ENCODE peak calls at places on chromosomes 12 and 14, in five cellular contexts. One of them, this sample, is unnamed.

GRCh38 chr12:95653761-95654546 is 102.7 kb upstream of the USP44 start:
- DNase-seq in GM12878: no peak
- DNase-seq in HepG2: peak
- DNase-seq in K562: no peak
- DNase-seq in SK-N-SH: no peak
- DNase-seq in this sample: peak

GRCh38 chr14:23492618-23493272 is 23.2 kb downstream of the NGDN start:
- DNase-seq in GM12878: no peak
- DNase-seq in HepG2: peak
- DNase-seq in K562: no peak
- DNase-seq in SK-N-SH: no peak
- DNase-seq in this sample: peak

GRCh38 chr14:23663127-23663526 is 27.0 kb downstream of the DHRS2 start:
- DNase-seq in GM12878: no peak
- DNase-seq in HepG2: no peak
- DNase-seq in K562: no peak
- DNase-seq in SK-N-SH: no peak
- DNase-seq in this sample: no peak

GRCh38 chr14:102280376-102280962 is 24.5 kb downstream of the MOK start:
- DNase-seq in GM12878: no peak
- DNase-seq in HepG2: no peak
- DNase-seq in K562: no peak
- DNase-seq in SK-N-SH: no peak
- DNase-seq in this sample: peak

GRCh38 chr12:93243382-93243688 is 134.4 kb upstream of the NUDT4 start:
- DNase-seq in GM12878: peak
- DNase-seq in HepG2: no peak
- DNase-seq in K562: no peak
- DNase-seq in SK-N-SH: no peak
- DNase-seq in this sample: no peak

GRCh38 chr14:81402123-81402495 is 2.0 kb upstream of the STON2 start:
- DNase-seq in GM12878: no peak
- DNase-seq in HepG2: no peak
- DNase-seq in K562: peak
- DNase-seq in SK-N-SH: no peak
- DNase-seq in this sample: no peak

GRCh38 chr14:38203929-38204716 is 3.6 kb upstream of the SSTR1 start:
- DNase-seq in GM12878: no peak
- DNase-seq in HepG2: no peak
- DNase-seq in K562: no peak
- DNase-seq in SK-N-SH: no peak
- DNase-seq in this sample: no peak

GRCh38 chr14:89141862-89142261 is 275.2 kb downstream of the FOXN3 start:
- DNase-seq in GM12878: no peak
- DNase-seq in HepG2: no peak
- DNase-seq in K562: no peak
- DNase-seq in SK-N-SH: no peak
- DNase-seq in this sample: no peak

GRCh38 chr14:60206249-60206670 is 41.1 kb upstream of the DHRS7 start:
- DNase-seq in GM12878: no peak
- DNase-seq in HepG2: no peak
- DNase-seq in K562: no peak
- DNase-seq in SK-N-SH: no peak
- DNase-seq in this sample: no peak

GRCh38 chr12:107560906-107561285 is 124.7 kb upstream of the PWP1 start:
- DNase-seq in GM12878: no peak
- DNase-seq in HepG2: no peak
- DNase-seq in K562: no peak
- DNase-seq in SK-N-SH: no peak
- DNase-seq in this sample: no peak

GRCh38 chr12:56080556-56081138 is 682 bp downstream of the ERBB3 start:
- DNase-seq in GM12878: no peak
- DNase-seq in HepG2: peak
- DNase-seq in K562: peak
- DNase-seq in SK-N-SH: no peak
- DNase-seq in this sample: no peak

GRCh38 chr12:127052491-127053232 is 1214.3 kb upstream of the TMEM132C start:
- DNase-seq in GM12878: no peak
- DNase-seq in HepG2: no peak
- DNase-seq in K562: no peak
- DNase-seq in SK-N-SH: no peak
- DNase-seq in this sample: peak

GRCh38 chr14:104886690-104887622 is 21.9 kb downstream of the CEP170B start:
- DNase-seq in GM12878: no peak
- DNase-seq in HepG2: no peak
- DNase-seq in K562: no peak
- DNase-seq in SK-N-SH: no peak
- DNase-seq in this sample: no peak

GRCh38 chr12:64351265-64351664 is 39.3 kb downstream of the C12orf56 start:
- DNase-seq in GM12878: no peak
- DNase-seq in HepG2: no peak
- DNase-seq in K562: no peak
- DNase-seq in SK-N-SH: no peak
- DNase-seq in this sample: no peak

GRCh38 chr12:81942588-81942987 is 183.4 kb upstream of the PPFIA2 start:
- DNase-seq in GM12878: peak
- DNase-seq in HepG2: no peak
- DNase-seq in K562: no peak
- DNase-seq in SK-N-SH: no peak
- DNase-seq in this sample: no peak

GRCh38 chr12:104582739-104583138 is 126.0 kb downstream of the CHST11 start:
- DNase-seq in GM12878: peak
- DNase-seq in HepG2: no peak
- DNase-seq in K562: no peak
- DNase-seq in SK-N-SH: no peak
- DNase-seq in this sample: no peak

GRCh38 chr14:93525691-93526451 is 95.1 kb downstream of the UNC79 start:
- DNase-seq in GM12878: no peak
- DNase-seq in HepG2: no peak
- DNase-seq in K562: no peak
- DNase-seq in SK-N-SH: no peak
- DNase-seq in this sample: peak

GRCh38 chr14:72788255-72788654 is 105.6 kb downstream of the DPF3 start:
- DNase-seq in GM12878: no peak
- DNase-seq in HepG2: no peak
- DNase-seq in K562: no peak
- DNase-seq in SK-N-SH: peak
- DNase-seq in this sample: no peak

GRCh38 chr14:98959410-98959809 is 312.6 kb downstream of the BCL11B start:
- DNase-seq in GM12878: no peak
- DNase-seq in HepG2: no peak
- DNase-seq in K562: no peak
- DNase-seq in SK-N-SH: no peak
- DNase-seq in this sample: no peak

GRCh38 chr12:89597210-89597609 is 71.4 kb upstream of the POC1B start:
- DNase-seq in GM12878: no peak
- DNase-seq in HepG2: no peak
- DNase-seq in K562: no peak
- DNase-seq in SK-N-SH: no peak
- DNase-seq in this sample: no peak

GRCh38 chr12:9127936-9128663 is 12.4 kb upstream of the A2M start:
- DNase-seq in GM12878: no peak
- DNase-seq in HepG2: no peak
- DNase-seq in K562: no peak
- DNase-seq in SK-N-SH: no peak
- DNase-seq in this sample: no peak

GRCh38 chr14:99101826-99102461 is 170.1 kb downstream of the BCL11B start:
- DNase-seq in GM12878: no peak
- DNase-seq in HepG2: no peak
- DNase-seq in K562: no peak
- DNase-seq in SK-N-SH: no peak
- DNase-seq in this sample: no peak

GRCh38 chr12:98422809-98423208 is 92.6 kb upstream of the TMPO start:
- DNase-seq in GM12878: no peak
- DNase-seq in HepG2: peak
- DNase-seq in K562: no peak
- DNase-seq in SK-N-SH: no peak
- DNase-seq in this sample: no peak

GRCh38 chr12:120356567-120357030 is 12.4 kb downstream of the MSI1 start:
- DNase-seq in GM12878: peak
- DNase-seq in HepG2: peak
- DNase-seq in K562: peak
- DNase-seq in SK-N-SH: peak
- DNase-seq in this sample: peak

DNA sequence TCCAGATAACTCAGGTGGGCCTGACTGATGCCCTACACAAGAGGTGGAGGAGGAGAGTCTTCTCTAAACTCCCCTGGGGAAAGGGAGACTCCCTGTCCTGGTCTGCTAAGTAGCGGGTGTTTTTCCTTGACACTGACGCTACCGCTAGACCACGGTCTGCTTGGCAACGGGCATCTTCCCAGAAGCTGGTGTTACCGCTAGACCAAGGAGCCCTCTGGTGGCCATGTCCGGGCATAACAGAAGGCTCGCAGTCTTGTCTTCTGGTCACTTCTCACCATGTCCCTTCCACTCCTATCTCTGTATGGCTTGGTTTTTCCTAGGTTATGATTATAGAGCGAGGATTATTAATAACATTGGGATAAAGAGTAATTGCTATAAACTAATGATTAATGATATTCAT is 965.5 kb downstream of the TMEM121 start:
- DNase-seq in GM12878: no peak
- DNase-seq in HepG2: no peak
- DNase-seq in K562: no peak
- DNase-seq in SK-N-SH: no peak
- DNase-seq in this sample: no peak
- TF ChIP-seq CTCF in GM12878: peak
- TF ChIP-seq CTCF in HepG2: peak
- TF ChIP-seq CTCF in K562: peak
- TF ChIP-seq CTCF in SK-N-SH: peak
- TF ChIP-seq CTCF in this sample: no peak

GRCh38 chr12:124555168-124555928 is 12.1 kb downstream of the NCOR2 start:
- DNase-seq in GM12878: no peak
- DNase-seq in HepG2: no peak
- DNase-seq in K562: no peak
- DNase-seq in SK-N-SH: no peak
- DNase-seq in this sample: no peak
- TF ChIP-seq MXI1 in GM12878: no peak
- TF ChIP-seq MXI1 in HepG2: no peak
- TF ChIP-seq MXI1 in K562: no peak
- TF ChIP-seq MXI1 in SK-N-SH: no peak
- TF ChIP-seq MXI1 in this sample: no peak

DNA sequence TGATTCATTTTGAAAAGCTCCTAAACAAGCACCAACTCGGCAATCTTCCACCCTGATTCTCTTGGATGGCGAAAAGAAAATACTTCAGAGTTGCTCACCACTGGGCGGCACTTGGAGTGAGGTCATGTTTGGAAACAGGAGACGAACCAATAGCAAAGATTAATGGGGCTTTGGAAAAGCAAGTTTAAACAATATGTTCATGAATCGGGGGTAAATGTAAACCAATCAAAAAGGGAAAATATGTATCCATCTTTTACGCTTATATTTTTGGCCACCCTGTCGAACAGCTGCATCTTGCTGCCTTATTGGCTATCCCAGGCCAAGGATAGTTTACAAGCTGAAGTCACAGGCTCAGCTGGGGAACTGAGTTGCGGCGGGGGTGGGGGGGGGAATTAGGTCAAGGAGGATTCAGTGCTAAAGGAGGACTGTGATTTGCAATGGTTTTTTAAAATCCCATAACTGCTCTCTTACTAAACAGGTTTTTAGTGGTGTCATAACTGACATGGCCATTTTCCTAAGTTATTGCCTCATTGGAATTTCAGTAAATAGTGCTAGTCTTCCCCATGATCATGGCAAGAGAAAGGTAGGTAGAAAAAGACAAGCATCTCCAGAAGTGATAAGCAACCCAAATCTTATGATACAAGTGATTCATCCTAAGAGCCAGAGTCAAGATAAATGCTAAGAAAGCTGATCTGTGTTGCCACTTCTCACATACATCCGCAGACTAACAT is 210.6 kb downstream of the PHLDA1 start:
- DNase-seq in GM12878: no peak
- DNase-seq in HepG2: no peak
- DNase-seq in K562: no peak
- DNase-seq in SK-N-SH: no peak
- DNase-seq in this sample: peak
- TF ChIP-seq CTCF in GM12878: no peak
- TF ChIP-seq CTCF in HepG2: no peak
- TF ChIP-seq CTCF in K562: no peak
- TF ChIP-seq CTCF in SK-N-SH: no peak
- TF ChIP-seq CTCF in this sample: peak

DNA sequence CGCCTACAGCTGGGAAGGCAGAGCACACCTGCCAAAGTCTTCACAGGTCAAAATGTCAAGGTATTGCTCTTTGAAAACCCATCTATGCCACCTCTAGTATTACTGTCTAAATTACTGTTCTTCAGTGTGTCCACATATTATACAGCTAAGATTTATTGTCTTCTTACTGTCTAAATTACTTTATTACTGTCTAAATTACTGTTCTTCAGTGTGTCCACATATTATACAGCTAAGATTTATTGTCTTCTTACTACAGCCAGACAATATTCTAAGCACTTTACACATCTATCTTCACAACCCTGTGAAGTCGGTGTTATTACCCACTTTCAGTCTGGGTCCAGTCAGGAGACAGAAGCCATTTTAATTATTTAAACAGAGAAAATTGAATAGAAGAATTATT is 173.9 kb downstream of the MYRFL start:
- DNase-seq in GM12878: no peak
- DNase-seq in HepG2: no peak
- DNase-seq in K562: no peak
- DNase-seq in SK-N-SH: no peak
- DNase-seq in this sample: no peak
- TF ChIP-seq MXI1 in GM12878: no peak
- TF ChIP-seq MXI1 in HepG2: no peak
- TF ChIP-seq MXI1 in K562: no peak
- TF ChIP-seq MXI1 in SK-N-SH: no peak
- TF ChIP-seq MXI1 in this sample: no peak

DNA sequence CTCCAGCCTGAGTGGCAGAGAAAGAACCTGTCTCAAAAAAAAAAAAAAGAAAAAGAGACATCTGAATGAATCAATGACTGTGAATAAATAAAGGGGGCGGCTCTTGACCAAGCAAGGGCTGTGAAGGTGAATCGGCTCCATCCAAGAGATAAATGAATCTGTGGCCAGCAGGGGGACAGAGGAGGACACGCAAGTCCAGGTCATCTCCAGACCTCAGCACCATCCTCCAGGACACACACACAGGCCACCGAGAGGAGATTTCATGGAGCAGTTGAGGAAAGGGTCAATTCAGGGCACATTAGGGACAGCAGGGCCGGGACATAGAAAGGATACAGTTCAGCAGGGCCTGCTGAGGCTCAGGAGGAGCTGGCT is 21.6 kb downstream of the TRPV4 start:
- DNase-seq in GM12878: no peak
- DNase-seq in HepG2: peak
- DNase-seq in K562: no peak
- DNase-seq in SK-N-SH: no peak
- DNase-seq in this sample: no peak
- TF ChIP-seq CTCF in GM12878: no peak
- TF ChIP-seq CTCF in HepG2: peak
- TF ChIP-seq CTCF in K562: peak
- TF ChIP-seq CTCF in SK-N-SH: peak
- TF ChIP-seq CTCF in this sample: peak